ENCODE peak calls at places on chromosome 9, in nine cellular contexts. O, H, Z, P, L, E, T, G and U are unnamed samples.

GRCh38 chr9:112717669-112718331 is at the start of gene INIP:
- DNase-seq in O (peak), H (peak), Z (peak), P (peak), L (peak), E (peak), T (peak), G (peak), U (peak)

GRCh38 chr9:69397384-69398214 is 72.6 kb downstream of the ENTREP1 start:
- DNase-seq in O (no peak), H (no peak), Z (no peak), P (no peak), L (no peak), E (no peak), T (no peak), G (no peak), U (no peak)

GRCh38 chr9:130446111-130446861 is 1.5 kb downstream of the ASS1 start:
- DNase-seq in O (no peak), H (peak), Z (peak), P (peak), L (peak), E (peak), T (peak), G (peak), U (peak)

GRCh38 chr9:38413283-38413682 is 11.0 kb downstream of the IGFBPL1 start:
- DNase-seq in O (no peak), H (no peak), Z (no peak), P (no peak), L (no peak), E (no peak), T (no peak), G (no peak), U (no peak)

GRCh38 chr9:14768561-14769234 is 46.2 kb upstream of the CER1 start:
- DNase-seq in O (no peak), H (no peak), Z (peak), P (no peak), L (no peak), E (peak), T (peak), G (no peak), U (no peak)

GRCh38 chr9:72322259-72322658 is 42.7 kb downstream of the ZFAND5 start:
- DNase-seq in O (no peak), H (no peak), Z (no peak), P (no peak), L (no peak), E (no peak), T (no peak), G (no peak), U (no peak)

GRCh38 chr9:136201609-136202448 is 3.1 kb downstream of the LHX3 start:
- DNase-seq in O (no peak), H (no peak), Z (peak), P (no peak), L (no peak), E (peak), T (no peak), G (no peak), U (no peak)

GRCh38 chr9:70552561-70552960 is 138.1 kb upstream of the KLF9 start:
- DNase-seq in O (no peak), H (no peak), Z (no peak), P (no peak), L (no peak), E (no peak), T (no peak), G (no peak), U (no peak)

GRCh38 chr9:124351672-124352468 is 63.4 kb downstream of the PSMB7 start:
- DNase-seq in O (peak), H (no peak), Z (no peak), P (peak), L (no peak), E (no peak), T (no peak), G (no peak), U (no peak)

GRCh38 chr9:70013598-70014196 is 30.0 kb upstream of the MAMDC2 start:
- DNase-seq in O (no peak), H (no peak), Z (peak), P (no peak), L (no peak), E (peak), T (peak), G (no peak), U (no peak)

GRCh38 chr9:13718539-13718938 is 439.0 kb upstream of the MPDZ start:
- DNase-seq in O (no peak), H (no peak), Z (no peak), P (no peak), L (no peak), E (peak), T (no peak), G (no peak), U (no peak)

GRCh38 chr9:111630182-111631070 is 708 bp upstream of the DNAJC25 start:
- DNase-seq in O (peak), H (no peak), Z (no peak), P (no peak), L (no peak), E (no peak), T (no peak), G (no peak), U (no peak)

GRCh38 chr9:36398745-36399144 is 1.3 kb downstream of the RNF38 start:
- DNase-seq in O (no peak), H (peak), Z (no peak), P (no peak), L (no peak), E (peak), T (peak), G (no peak), U (no peak)

GRCh38 chr9:130461218-130461630 is 16.5 kb downstream of the ASS1 start:
- DNase-seq in O (peak), H (no peak), Z (peak), P (peak), L (no peak), E (peak), T (peak), G (peak), U (no peak)

GRCh38 chr9:86792136-86792535 is 155.2 kb downstream of the GAS1 start:
- DNase-seq in O (no peak), H (no peak), Z (no peak), P (no peak), L (no peak), E (no peak), T (no peak), G (no peak), U (no peak)

GRCh38 chr9:78871452-78872331 is 574.8 kb downstream of the PSAT1 start:
- DNase-seq in O (no peak), H (peak), Z (peak), P (no peak), L (no peak), E (peak), T (peak), G (no peak), U (peak)

GRCh38 chr9:18480649-18481048 is 6.7 kb downstream of the ADAMTSL1 start:
- DNase-seq in O (no peak), H (peak), Z (no peak), P (no peak), L (no peak), E (no peak), T (no peak), G (no peak), U (peak)

DNA sequence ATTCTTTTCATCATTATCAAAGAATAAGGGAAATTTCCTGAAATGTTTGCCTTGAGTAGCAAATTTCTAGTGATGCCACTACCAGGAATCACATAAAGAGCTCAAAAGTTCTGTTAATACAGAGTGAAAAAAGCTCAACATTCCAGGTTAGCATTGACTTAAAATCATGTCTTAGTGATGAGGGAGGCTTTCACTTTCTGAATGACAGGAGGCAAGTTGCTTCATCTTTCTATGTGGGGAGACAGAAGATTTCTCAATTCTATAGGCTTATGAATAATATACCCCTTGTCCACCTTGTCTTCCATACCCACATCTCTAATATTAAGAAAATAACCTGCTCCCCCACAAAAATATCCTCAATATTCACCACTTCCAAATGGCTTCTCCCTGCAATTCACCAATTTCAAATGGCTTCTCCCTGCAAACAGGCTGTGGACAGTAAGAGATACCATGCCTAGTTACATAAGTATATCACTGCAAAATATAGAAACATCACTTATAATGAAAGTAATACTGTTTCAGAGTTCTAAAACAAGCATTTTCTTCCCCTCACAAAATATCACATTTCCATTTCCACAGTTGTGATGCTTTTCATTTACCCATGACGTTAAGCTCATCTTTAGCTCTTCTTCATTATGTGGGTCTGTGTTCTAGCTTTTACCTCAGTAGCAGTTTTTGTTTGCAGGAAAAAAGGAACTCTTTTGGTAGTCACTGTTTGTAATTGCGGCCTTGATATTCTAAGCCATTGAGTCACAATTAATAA is 2.2 kb upstream of the JAK2 start:
- DNase-seq in O (no peak), H (no peak), Z (no peak), P (no peak), L (no peak), E (no peak), T (no peak), G (no peak), U (no peak)
- H3K4me3 ChIP-seq in O (no peak), H (no peak), Z (no peak), P (no peak), L (no peak), E (no peak), T (no peak), G (no peak), U (no peak)

GRCh38 chr9:88488166-88488565 is 46.8 kb upstream of the NXNL2 start:
- DNase-seq in O (no peak), H (no peak), Z (no peak), P (no peak), L (no peak), E (peak), T (no peak), G (no peak), U (no peak)
- H3K4me3 ChIP-seq in O (no peak), H (no peak), Z (no peak), P (no peak), L (no peak), E (no peak), T (no peak), G (no peak), U (no peak)

DNA sequence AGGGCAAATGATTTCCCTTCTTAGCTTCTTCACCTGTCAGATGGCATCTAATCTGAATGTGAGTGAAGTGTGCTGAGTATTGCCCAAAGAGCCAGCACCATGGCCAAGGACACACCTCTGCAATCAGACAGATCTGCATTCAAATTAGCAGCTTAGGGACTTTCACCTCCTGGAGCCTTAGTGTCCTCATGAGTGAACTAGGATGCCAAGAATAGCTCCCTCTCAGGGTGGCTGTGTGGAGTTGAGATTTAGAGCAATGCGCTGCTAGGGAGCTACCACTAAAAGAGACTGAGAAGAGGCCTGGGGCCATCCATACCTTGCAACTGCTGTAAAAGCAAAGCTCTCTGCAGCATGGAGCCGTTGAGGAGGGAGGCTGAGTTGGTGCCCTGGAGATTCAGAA is 1.4 kb downstream of the CIZ1 start:
- DNase-seq in O (no peak), H (no peak), Z (no peak), P (no peak), L (no peak), E (no peak), T (no peak), G (no peak), U (no peak)
- H3K4me3 ChIP-seq in O (no peak), H (peak), Z (no peak), P (no peak), L (peak), E (peak), T (no peak), G (no peak), U (peak)

DNA sequence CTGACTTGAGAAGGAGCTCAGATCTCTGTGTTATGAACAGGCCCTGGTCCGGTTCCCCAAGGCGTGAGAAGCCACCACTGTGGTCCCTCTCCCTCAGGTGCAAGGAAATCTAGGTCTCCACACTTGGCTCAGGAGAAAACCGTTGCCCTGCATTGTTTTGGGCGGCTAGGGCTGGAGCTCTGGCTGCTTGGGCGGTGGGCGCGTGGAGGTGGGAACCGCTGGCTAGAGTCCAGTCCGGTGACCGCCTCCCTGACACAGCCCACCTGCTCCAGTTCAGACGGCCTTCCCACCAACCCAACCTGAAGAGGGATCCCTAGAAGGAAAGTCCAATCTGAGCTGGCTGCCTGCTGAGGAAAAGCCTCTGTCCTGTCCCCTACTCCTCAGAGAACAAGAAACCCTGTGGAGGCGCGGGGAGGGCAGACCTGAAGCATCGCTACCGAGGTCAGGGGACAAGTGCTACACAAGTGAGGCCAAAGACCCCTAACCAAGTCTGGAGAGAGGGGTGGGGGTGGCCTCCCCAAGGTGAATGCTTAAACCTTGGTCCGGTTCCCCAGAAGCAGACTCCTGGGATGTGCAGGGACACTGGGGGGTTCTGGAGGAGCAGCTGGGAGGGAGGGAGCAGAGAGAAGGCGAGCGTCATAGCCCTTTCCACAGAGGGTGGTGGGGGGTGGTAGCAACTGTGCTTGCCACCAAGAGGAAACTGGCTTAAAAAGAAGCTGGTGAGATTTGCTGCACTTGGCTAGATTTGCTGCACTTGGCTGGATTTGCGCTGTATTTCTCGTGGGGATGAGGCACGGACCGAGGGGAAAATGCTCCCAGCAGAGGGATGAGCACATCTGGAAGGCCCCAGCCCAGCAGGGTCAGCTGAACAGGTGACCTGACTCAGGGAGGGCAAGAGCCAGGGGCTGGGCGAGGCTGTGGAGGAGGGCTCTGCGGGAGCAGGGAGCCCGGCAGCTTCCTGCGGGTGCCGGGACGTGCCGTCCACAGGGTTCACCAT is 65.2 kb downstream of the RAPGEF1 start:
- DNase-seq in O (peak), H (no peak), Z (no peak), P (no peak), L (no peak), E (no peak), T (no peak), G (no peak), U (no peak)
- H3K4me3 ChIP-seq in O (no peak), H (no peak), Z (no peak), P (peak), L (peak), E (no peak), T (no peak), G (no peak), U (no peak)

GRCh38 chr9:126612329-126612812 is 1.4 kb upstream of the LMX1B start:
- DNase-seq in O (no peak), H (no peak), Z (no peak), P (no peak), L (peak), E (no peak), T (no peak), G (no peak), U (no peak)

GRCh38 chr9:126611188-126611587 is 2.5 kb upstream of the LMX1B start:
- DNase-seq in O (no peak), H (no peak), Z (no peak), P (no peak), L (no peak), E (no peak), T (no peak), G (no peak), U (no peak)

GRCh38 chr9:126613656-126614055 is at the start of gene LMX1B:
- DNase-seq in O (no peak), H (no peak), Z (no peak), P (no peak), L (peak), E (peak), T (peak), G (no peak), U (peak)

GRCh38 chr9:126612813-126613641 is 701 bp upstream of the LMX1B start:
- DNase-seq in O (no peak), H (no peak), Z (no peak), P (no peak), L (peak), E (no peak), T (no peak), G (no peak), U (no peak)

GRCh38 chr9:126611592-126612328 is 2.0 kb upstream of the LMX1B start:
- DNase-seq in O (peak), H (no peak), Z (peak), P (peak), L (peak), E (peak), T (peak), G (peak), U (peak)
- H3K4me3 ChIP-seq in O (no peak), H (no peak), Z (no peak), P (peak), L (no peak), E (no peak), T (no peak), G (no peak), U (no peak)

GRCh38 chr9:2809692-2810423 is 34.0 kb downstream of the PUM3 start:
- DNase-seq in O (no peak), H (peak), Z (peak), P (no peak), L (no peak), E (peak), T (peak), G (no peak), U (peak)
- H3K4me3 ChIP-seq in O (no peak), H (no peak), Z (no peak), P (no peak), L (no peak), E (no peak), T (no peak), G (no peak), U (no peak)